ENCODE peak calls at places on chromosome 1, in five cellular contexts. I is K562, R is SK-N-SH, O is HepG2, J is GM12878. N is an unnamed sample.

GRCh38 chr1:185035258-185035657 is 10.1 kb upstream of the RNF2 start:
- DNase-seq in I (no peak), R (no peak), O (no peak), J (no peak), N (no peak)

GRCh38 chr1:247146671-247147070 is 25.1 kb downstream of the ZNF124 start:
- DNase-seq in I (peak), R (peak), O (peak), J (no peak), N (no peak)

GRCh38 chr1:32816676-32817158 is 441 bp downstream of the YARS1 start:
- DNase-seq in I (no peak), R (peak), O (peak), J (no peak), N (no peak)

GRCh38 chr1:95012389-95012788 is 60.4 kb downstream of the ALG14 start:
- DNase-seq in I (no peak), R (no peak), O (no peak), J (no peak), N (no peak)

GRCh38 chr1:109719337-109719837 is 7.3 kb downstream of the GSTM5 start:
- DNase-seq in I (no peak), R (no peak), O (no peak), J (peak), N (no peak)

GRCh38 chr1:208065862-208066261 is 154.9 kb upstream of the CD34 start:
- DNase-seq in I (no peak), R (no peak), O (no peak), J (peak), N (no peak)

GRCh38 chr1:21490774-21491482 is 18.3 kb upstream of the ALPL start:
- DNase-seq in I (peak), R (peak), O (peak), J (no peak), N (no peak)

GRCh38 chr1:84634536-84635205 is 55.6 kb downstream of the SSX2IP start:
- DNase-seq in I (no peak), R (no peak), O (peak), J (no peak), N (no peak)

GRCh38 chr1:79110749-79111148 is 104.2 kb upstream of the ADGRL4 start:
- DNase-seq in I (no peak), R (no peak), O (no peak), J (no peak), N (no peak)

GRCh38 chr1:31239653-31240241 is at the start of gene NKAIN1:
- DNase-seq in I (peak), R (peak), O (no peak), J (no peak), N (no peak)

GRCh38 chr1:32651461-32652073 is 559 bp downstream of the RBBP4 start:
- DNase-seq in I (no peak), R (no peak), O (no peak), J (no peak), N (peak)

GRCh38 chr1:68010543-68010942 is 39.9 kb downstream of the DIRAS3 start:
- DNase-seq in I (no peak), R (no peak), O (no peak), J (no peak), N (no peak)

GRCh38 chr1:69016468-69016867 is 519.6 kb upstream of the DEPDC1 start:
- DNase-seq in I (no peak), R (no peak), O (no peak), J (no peak), N (no peak)

GRCh38 chr1:17579951-17580939 is 40.7 kb downstream of the ARHGEF10L start:
- DNase-seq in I (no peak), R (no peak), O (peak), J (no peak), N (no peak)

GRCh38 chr1:107674486-107674885 is 290.5 kb downstream of the VAV3 start:
- DNase-seq in I (no peak), R (no peak), O (no peak), J (no peak), N (no peak)

GRCh38 chr1:204680461-204680860 is 5.1 kb downstream of the LRRN2 start:
- DNase-seq in I (no peak), R (peak), O (no peak), J (no peak), N (no peak)

GRCh38 chr1:96840396-96840795 is 118.8 kb downstream of the PTBP2 start:
- DNase-seq in I (no peak), R (no peak), O (no peak), J (no peak), N (no peak)

GRCh38 chr1:203480525-203481084 is 5.0 kb downstream of the PRELP start:
- DNase-seq in I (peak), R (peak), O (no peak), J (no peak), N (peak)

GRCh38 chr1:6345009-6345408 is 48.6 kb downstream of the ACOT7 start:
- DNase-seq in I (no peak), R (no peak), O (no peak), J (no peak), N (no peak)

DNA sequence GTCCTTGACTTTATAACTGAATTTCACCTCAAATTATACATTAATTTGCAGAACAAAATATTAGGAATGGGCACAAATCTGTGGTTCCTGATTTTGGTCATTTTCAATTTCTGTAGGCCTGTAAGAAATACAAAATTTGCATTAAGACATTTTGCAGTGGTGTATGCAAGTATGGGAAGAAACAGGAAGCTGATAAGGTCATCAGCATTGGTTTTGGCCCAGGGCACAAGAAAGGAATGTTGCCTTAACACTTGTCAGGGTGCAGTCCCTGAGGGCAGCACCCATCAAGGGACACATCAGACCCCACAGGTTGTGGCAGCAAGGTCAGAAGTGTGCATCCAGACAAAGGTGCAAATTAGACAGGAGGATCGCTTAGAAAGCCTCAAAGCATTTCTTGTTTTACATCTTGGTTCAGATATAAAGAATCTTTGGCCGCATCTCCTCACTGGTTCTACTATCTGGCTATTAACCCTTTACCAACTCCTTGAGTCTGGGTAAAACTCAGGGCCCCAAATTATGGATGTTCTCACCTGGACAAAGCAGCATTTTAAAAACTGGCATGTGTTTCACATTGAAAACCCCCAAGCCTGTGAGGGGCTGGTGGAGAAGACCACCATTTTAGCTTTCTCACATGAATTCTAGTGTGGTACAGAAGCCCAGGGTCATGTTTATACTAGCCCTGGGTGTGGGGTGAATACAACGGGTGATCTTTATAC is 182.4 kb downstream of the CDC7 start:
- DNase-seq in I (no peak), R (no peak), O (no peak), J (no peak), N (no peak)
- H3K9ac ChIP-seq in I (no peak), R (no peak), O (no peak), J (no peak), N (no peak)

GRCh38 chr1:235567812-235568444 is 63.7 kb upstream of the B3GALNT2 start:
- DNase-seq in I (no peak), R (no peak), O (no peak), J (no peak), N (no peak)
- TF ChIP-seq REST in I (no peak), R (no peak), O (no peak), J (no peak), N (no peak)

DNA sequence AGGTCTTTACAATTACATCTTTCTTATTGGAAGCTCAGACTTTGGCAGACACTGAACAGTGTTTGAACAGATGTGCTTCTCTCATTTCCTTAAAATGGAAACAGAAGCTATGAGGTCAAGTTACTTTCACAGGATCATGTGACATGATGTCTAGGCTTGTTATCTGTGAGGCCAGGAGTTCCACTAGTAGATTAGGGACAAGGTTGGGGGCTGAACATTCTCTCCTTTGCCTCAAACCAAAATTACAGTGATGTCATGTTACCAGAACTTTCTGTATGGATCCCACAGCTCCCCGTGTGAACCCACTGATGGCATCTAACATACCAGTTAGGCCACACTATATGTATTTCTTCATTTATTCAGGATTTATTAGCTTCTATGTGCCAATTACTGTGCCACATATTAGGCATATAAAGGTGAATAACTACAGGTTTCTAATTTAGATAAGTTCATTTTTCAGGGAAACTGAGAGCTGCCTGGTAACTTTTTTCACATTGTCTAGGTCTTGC is 6.0 kb downstream of the DYNLT5 start:
- DNase-seq in I (peak), R (no peak), O (no peak), J (peak), N (no peak)
- H3K9ac ChIP-seq in I (peak), R (no peak), O (no peak), J (no peak), N (no peak)

GRCh38 chr1:1752671-1753606 is 25.3 kb downstream of the NADK start:
- DNase-seq in I (peak), R (no peak), O (no peak), J (no peak), N (no peak)
- TF ChIP-seq REST in I (no peak), R (no peak), O (no peak), J (no peak), N (no peak)

GRCh38 chr1:89547563-89548485 is 23.2 kb downstream of the LRRC8B start:
- DNase-seq in I (no peak), R (peak), O (peak), J (no peak), N (no peak)

GRCh38 chr1:89548486-89548857 is 23.8 kb downstream of the LRRC8B start:
- DNase-seq in I (no peak), R (no peak), O (no peak), J (no peak), N (no peak)

GRCh38 chr1:89546082-89546889 is 21.7 kb downstream of the LRRC8B start:
- DNase-seq in I (no peak), R (no peak), O (no peak), J (no peak), N (no peak)

GRCh38 chr1:89545264-89546038 is 20.8 kb downstream of the LRRC8B start:
- DNase-seq in I (peak), R (no peak), O (no peak), J (no peak), N (peak)

GRCh38 chr1:89546934-89547562 is 22.4 kb downstream of the LRRC8B start:
- DNase-seq in I (no peak), R (no peak), O (no peak), J (no peak), N (no peak)
- H3K9ac ChIP-seq in I (peak), R (no peak), O (no peak), J (no peak), N (no peak)

DNA sequence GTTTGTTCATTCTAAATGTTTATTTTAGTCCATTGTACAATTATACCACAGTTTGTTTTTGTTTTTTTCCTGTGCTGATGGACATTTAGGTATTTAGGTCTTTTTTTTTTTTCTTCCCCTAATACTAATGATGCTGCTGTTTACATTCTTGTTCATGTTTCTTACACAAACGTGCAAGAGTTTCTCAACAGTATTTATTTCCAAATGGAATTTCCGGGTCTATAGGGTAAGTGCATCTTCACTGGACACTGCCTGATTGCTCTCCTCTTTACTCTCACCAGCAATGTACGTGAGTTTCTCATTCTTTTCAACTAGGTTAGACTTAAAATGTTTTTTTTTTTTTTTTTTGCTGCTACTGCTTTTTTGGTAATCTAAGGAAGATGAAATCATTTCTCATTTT is 122.7 kb downstream of the PPP1R12B start:
- DNase-seq in I (no peak), R (no peak), O (no peak), J (no peak), N (no peak)
- TF ChIP-seq REST in I (no peak), R (no peak), O (no peak), J (no peak), N (no peak)

DNA sequence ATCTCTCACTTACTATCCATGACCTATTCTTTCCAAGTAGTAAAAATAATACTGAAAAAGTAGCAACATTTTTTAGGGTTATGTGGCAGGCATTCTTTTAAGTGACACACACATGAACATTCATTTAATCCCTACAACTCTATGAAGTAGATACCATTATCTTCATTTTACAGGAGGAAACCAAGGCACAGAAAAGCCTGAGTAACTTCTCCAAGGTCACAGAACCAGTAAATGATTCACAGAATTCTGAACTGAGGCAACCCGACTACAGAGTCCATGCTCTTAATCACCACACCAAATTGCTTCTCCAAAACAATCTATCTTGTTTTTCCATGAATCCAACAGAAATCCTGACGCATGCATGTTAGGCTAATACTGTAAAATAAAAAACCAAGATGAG is 17.5 kb downstream of the FUBP1 start:
- DNase-seq in I (no peak), R (no peak), O (no peak), J (no peak), N (no peak)
- H3K9ac ChIP-seq in I (no peak), R (no peak), O (no peak), J (no peak), N (no peak)

GRCh38 chr1:232339077-232339476 is 290.9 kb downstream of the SIPA1L2 start:
- DNase-seq in I (no peak), R (no peak), O (no peak), J (no peak), N (no peak)
- TF ChIP-seq REST in I (no peak), R (no peak), O (no peak), J (no peak), N (no peak)

GRCh38 chr1:77977989-77978292 is 931 bp downstream of the FUBP1 start:
- DNase-seq in I (no peak), R (no peak), O (no peak), J (no peak), N (no peak)
- H3K9ac ChIP-seq in I (peak), R (peak), O (peak), J (peak), N (peak)

DNA sequence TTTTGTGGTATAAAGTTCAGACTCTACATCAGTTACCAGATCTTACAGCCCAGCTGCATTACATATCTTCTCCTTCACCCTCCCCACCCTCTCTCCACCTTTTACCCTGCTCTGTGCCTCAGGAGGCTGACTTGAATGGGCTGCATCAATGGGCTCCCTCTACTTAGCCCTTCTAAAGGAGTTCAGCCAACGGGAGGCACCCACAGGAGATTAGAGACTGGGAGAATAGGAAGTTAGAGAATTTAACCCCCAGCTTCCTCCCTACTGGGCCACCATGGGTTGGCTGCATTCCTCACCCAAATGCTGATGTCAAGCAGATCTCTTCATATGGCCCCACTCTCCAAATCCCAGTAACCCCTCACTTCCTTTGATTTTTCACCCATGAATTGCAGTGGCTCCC is 17.1 kb upstream of the DUSP23 start:
- DNase-seq in I (no peak), R (no peak), O (no peak), J (no peak), N (no peak)
- TF ChIP-seq REST in I (no peak), R (no peak), O (no peak), J (no peak), N (no peak)

N was measured in HCT116.